ENCODE peak calls at places on chromosomes 2 and 18, in four cellular contexts. A, M, X and J are unnamed samples.

GRCh38 chr2:61538920-61539559 is 884 bp upstream of the XPO1 start:
- DNase-seq in X (peak; percentile 69), M (no peak), A (peak; percentile 10), J (peak; percentile 49)

GRCh38 chr2:122750095-122750494 is 994.6 kb downstream of the TSN start:
- DNase-seq in A (no peak), M (no peak), X (no peak), J (no peak)

GRCh38 chr2:119647440-119648169 is 31.4 kb upstream of the TMEM177 start:
- DNase-seq in X (no peak), M (no peak), A (peak; percentile 61), J (no peak)

GRCh38 chr18:80167947-80168745 is 59.1 kb downstream of the ADNP2 start:
- DNase-seq in A (no peak), M (no peak), X (no peak), J (no peak)

GRCh38 chr2:182031956-182032355 is 46.3 kb downstream of the PPP1R1C start:
- DNase-seq in A (peak; percentile 62), M (no peak), X (no peak), J (no peak)

GRCh38 chr2:72603481-72603880 is 222.4 kb downstream of the EXOC6B start:
- DNase-seq in X (peak; percentile 7), M (no peak), A (peak; percentile 32), J (no peak)

GRCh38 chr2:160494243-160494642 is 636 bp upstream of the RBMS1 start:
- DNase-seq in X (no peak), A (no peak), M (no peak), J (no peak)

GRCh38 chr2:43220982-43221659 is 5.3 kb downstream of the ZFP36L2 start:
- DNase-seq in M (no peak), A (peak; percentile 95), X (peak; percentile 86), J (peak; percentile 69)

GRCh38 chr2:215950009-215950408 is 63.3 kb downstream of the MREG start:
- DNase-seq in M (no peak), X (peak; percentile 77), A (peak; percentile 67), J (no peak)

GRCh38 chr2:65278450-65279030 is 50.9 kb downstream of the ACTR2 start:
- DNase-seq in X (peak; percentile 68), M (no peak), A (peak; percentile 49), J (no peak)

GRCh38 chr2:151459368-151459767 is 49.7 kb downstream of the RIF1 start:
- DNase-seq in M (no peak), A (peak; percentile 29), X (no peak), J (no peak)

GRCh38 chr2:54122939-54123338 is 7.5 kb downstream of the ACYP2 start:
- DNase-seq in M (no peak), X (no peak), A (peak; percentile 80), J (no peak)
- H3K4me2 ChIP-seq in M (no peak overlapping the region), X (no peak overlapping the region), A (peak overlapping the region; percentile 24), J (no peak overlapping the region)

GRCh38 chr2:120945091-120945490 is 209.4 kb downstream of the GLI2 start:
- DNase-seq in M (no peak), X (no peak), A (no peak), J (no peak)

GRCh38 chr2:120945832-120946231 is 210.2 kb downstream of the GLI2 start:
- DNase-seq in A (no peak), M (no peak), X (no peak), J (no peak)

GRCh38 chr2:120942658-120943057 is 207.0 kb downstream of the GLI2 start:
- DNase-seq in A (no peak), X (no peak), M (no peak), J (no peak)

GRCh38 chr2:120943403-120944034 is 207.9 kb downstream of the GLI2 start:
- DNase-seq in M (no peak), X (no peak), A (no peak), J (no peak)

DNA sequence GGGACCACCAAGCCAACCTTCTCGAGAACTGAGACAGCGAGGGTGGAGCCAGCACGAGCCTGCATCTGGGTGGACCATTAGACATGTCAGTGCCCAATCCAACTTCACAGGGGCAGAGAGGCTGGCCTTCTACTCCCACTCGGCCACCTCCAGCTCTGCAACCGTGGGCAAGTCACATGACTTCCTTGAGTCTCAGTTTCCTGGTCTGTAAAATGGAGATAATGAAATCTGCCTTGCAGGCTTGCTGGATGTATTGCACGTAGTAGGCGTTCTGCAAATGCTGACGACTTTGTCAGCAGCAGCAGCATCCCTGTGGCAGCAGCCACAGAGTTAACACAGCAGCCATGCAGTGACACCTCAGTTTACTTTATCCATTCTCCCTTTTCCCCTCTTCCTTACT is 208.9 kb downstream of the GLI2 start:
- DNase-seq in A (no peak), M (no peak), X (no peak), J (no peak)
- H3K56ac ChIP-seq in A (no peak overlapping the region), M (no peak overlapping the region), X (no peak overlapping the region), J (no peak overlapping the region)

GRCh38 chr2:219247678-219248642 is 2.7 kb downstream of the STK16 start:
- DNase-seq in X (peak; percentile 75), A (no peak), M (no peak), J (no peak)
- H3K4me2 ChIP-seq in X (no peak overlapping the region), A (no peak overlapping the region), M (no peak overlapping the region), J (no peak overlapping the region)

DNA sequence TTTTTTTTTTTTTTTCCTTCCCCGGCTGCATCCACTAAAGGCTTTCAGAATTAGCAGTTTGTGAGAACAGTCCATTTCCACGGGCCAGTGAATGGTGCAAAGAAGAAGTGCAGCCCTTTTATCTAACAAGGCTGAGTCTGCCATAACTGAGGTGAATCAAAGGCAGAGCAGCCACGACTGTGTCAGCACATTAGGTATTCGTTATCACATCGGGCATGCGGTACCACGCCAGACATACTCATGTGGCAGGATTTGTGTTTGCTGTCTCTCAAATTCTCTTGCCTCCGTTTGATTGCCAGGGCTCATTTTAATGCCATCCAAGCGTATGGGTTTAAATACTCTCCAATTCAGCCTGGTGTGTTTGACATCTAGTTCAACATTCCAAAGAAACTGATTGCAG is 26.5 kb upstream of the LRRTM1 start:
- DNase-seq in M (no peak), A (no peak), X (no peak), J (no peak)
- H3K56ac ChIP-seq in M (no peak overlapping the region), A (no peak overlapping the region), X (no peak overlapping the region), J (no peak overlapping the region)

GRCh38 chr18:37421349-37422080 is 144.1 kb downstream of the CELF4 start:
- DNase-seq in A (no peak), M (no peak), X (no peak), J (no peak)
- H3K4me2 ChIP-seq in A (no peak overlapping the region), M (no peak overlapping the region), X (no peak overlapping the region), J (no peak overlapping the region)

DNA sequence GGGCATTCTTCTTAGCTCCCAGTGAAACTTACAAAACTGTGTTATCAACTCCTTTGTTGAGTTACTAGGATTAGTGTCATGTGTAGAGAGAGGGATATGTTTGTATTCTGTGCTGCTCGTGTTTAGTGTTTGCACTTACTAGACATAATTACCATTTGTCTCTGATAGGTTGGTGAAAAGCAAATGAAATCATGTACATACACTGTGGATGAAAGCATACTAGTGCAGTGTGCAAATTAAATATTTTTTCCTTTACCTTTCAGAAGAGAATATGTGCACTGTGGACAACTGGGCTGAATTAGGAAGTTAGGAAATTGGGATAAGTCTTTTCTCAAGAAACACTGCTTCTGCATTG is 1.2 kb downstream of the KIAA1328 start:
- DNase-seq in A (no peak), X (no peak), M (no peak), J (no peak)
- H3K56ac ChIP-seq in A (no peak overlapping the region), X (no peak overlapping the region), M (no peak overlapping the region), J (no peak overlapping the region)

DNA sequence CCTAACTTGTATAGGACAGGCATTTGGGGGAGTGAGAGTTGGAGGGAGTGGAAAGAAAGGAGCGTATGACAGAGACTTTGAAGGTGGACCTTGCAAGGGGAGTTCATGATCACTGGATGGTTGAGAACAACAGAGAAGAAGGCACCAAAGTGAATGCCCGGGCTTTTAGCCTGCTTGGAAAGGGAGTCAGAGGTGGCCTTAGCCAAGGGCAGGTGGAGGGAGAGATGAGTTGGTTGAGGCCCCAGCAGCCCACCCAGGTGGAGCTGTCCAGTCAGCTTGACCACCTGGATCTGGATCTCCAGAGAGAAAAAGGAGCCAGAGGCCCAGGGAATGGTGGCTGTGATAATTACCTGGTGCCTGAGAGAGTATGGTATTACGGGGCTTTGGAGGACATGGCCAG is 73.6 kb downstream of the COA5 start:
- DNase-seq in M (no peak), X (no peak), A (no peak), J (no peak)
- H3K4me2 ChIP-seq in M (no peak overlapping the region), X (no peak overlapping the region), A (no peak overlapping the region), J (no peak overlapping the region)

GRCh38 chr2:158949300-158949699 is 19.1 kb upstream of the TANC1 start:
- DNase-seq in A (no peak), M (no peak), X (no peak), J (no peak)
- H3K56ac ChIP-seq in A (no peak overlapping the region), M (no peak overlapping the region), X (no peak overlapping the region), J (no peak overlapping the region)

DNA sequence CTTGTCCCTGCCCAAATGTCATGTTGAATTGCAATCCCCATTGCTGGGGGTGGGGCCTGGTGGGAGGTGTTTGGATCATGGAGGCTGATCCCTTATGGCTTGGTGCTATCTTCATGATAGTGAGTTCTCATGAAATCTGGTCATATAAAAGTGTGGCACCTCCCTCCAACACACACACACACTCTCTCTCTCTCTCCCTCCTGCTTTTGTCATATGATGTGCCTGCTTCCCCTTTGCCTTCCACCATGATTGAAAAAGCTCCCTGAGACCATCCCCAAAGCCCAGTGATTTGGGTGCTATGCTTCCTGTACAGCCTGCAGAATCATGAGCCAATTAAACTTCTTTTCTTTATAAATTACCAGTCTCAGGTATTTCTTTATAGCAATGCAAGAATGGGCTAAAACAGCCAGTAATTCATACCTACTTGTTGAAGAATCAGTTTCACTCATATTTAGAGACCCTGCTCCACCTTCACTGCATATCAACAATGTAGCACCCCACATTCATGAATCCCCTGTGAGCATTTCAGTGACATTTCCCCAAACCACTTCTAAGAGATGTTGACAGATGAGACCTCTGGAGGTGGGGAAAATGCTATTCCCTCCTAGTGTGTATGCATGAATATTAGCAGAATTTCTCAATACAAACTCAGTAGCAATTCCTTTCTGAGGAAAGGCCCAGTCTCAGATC is 54.8 kb upstream of the STK17B start:
- DNase-seq in X (no peak), A (no peak), M (no peak), J (no peak)
- H3K4me2 ChIP-seq in X (no peak overlapping the region), A (no peak overlapping the region), M (no peak overlapping the region), J (no peak overlapping the region)

GRCh38 chr2:170365686-170366085 is 187.7 kb downstream of the MYO3B start:
- DNase-seq in A (no peak), X (peak; percentile 25), M (no peak), J (no peak)

GRCh38 chr2:170371231-170371630 is 193.3 kb downstream of the MYO3B start:
- DNase-seq in M (no peak), A (no peak), X (peak; percentile 37), J (no peak)

GRCh38 chr2:170369894-170370293 is 191.9 kb downstream of the MYO3B start:
- DNase-seq in X (peak; percentile 36), M (no peak), A (peak; percentile 11), J (no peak)

GRCh38 chr2:170369228-170369627 is 191.3 kb downstream of the MYO3B start:
- DNase-seq in A (no peak), M (no peak), X (no peak), J (no peak)

GRCh38 chr2:170368370-170368769 is 190.4 kb downstream of the MYO3B start:
- DNase-seq in X (no peak), M (no peak), A (no peak), J (no peak)
- H3K56ac ChIP-seq in X (no peak overlapping the region), M (no peak overlapping the region), A (no peak overlapping the region), J (no peak overlapping the region)